ENCODE peak calls at places on chromosomes 2 and 18, in six cellular contexts. T, O, J, Y, X and Q are unnamed samples.

GRCh38 chr2:143480586-143481230 is 351.5 kb downstream of the ARHGAP15 start:
- DNase-seq in T (no peak), O (no peak), J (no peak), Y (no peak), X (no peak), Q (no peak)

GRCh38 chr2:239548491-239548890 is 147.7 kb upstream of the HDAC4 start:
- DNase-seq in T (no peak), O (peak), J (peak), Y (peak), X (no peak), Q (no peak)

GRCh38 chr2:166468124-166469024 is 25.7 kb downstream of the SCN7A start:
- DNase-seq in T (no peak), O (no peak), J (no peak), Y (no peak), X (no peak), Q (no peak)

GRCh38 chr2:106801256-106801655 is 84.7 kb downstream of the ST6GAL2 start:
- DNase-seq in T (no peak), O (no peak), J (no peak), Y (no peak), X (no peak), Q (no peak)

GRCh38 chr2:19863303-19864041 is 38.3 kb downstream of the TTC32 start:
- DNase-seq in T (peak), O (peak), J (peak), Y (peak), X (peak), Q (peak)

GRCh38 chr18:12455511-12455910 is 47.8 kb downstream of the PRELID3A start:
- DNase-seq in T (no peak), O (no peak), J (no peak), Y (no peak), X (no peak), Q (no peak)

GRCh38 chr2:241957276-241957675 is 87.7 kb downstream of the RTP5 start:
- DNase-seq in T (no peak), O (no peak), J (no peak), Y (no peak), X (no peak), Q (no peak)

GRCh38 chr18:23105581-23106219 is 29.6 kb upstream of the CABLES1 start:
- DNase-seq in T (no peak), O (no peak), J (no peak), Y (no peak), X (peak), Q (peak)

GRCh38 chr2:206424134-206424533 is 19.2 kb upstream of the ADAM23 start:
- DNase-seq in T (no peak), O (no peak), J (no peak), Y (no peak), X (no peak), Q (no peak)